ENCODE peak calls at places on chromosomes 11 and 22, in five cellular contexts. E is CD4-positive, CD25-positive, alpha-beta regulatory T cell; F is IMR-90; L is K562; A is cardiac fibroblast. M is an unnamed sample.
A peak's percentile ranks its signal among the peaks of the same experiment; 100 is the strongest.

GRCh38 chr11:74371269-74372039 is 26.8 kb downstream of the PGM2L1 start:
- DNase-seq in E (no peak), F (peak; percentile 80), L (no peak), A (peak; percentile 65), M (peak; percentile 64)

GRCh38 chr11:66333220-66333877 is 2.9 kb downstream of the RIN1 start:
- DNase-seq in E (no peak), F (no peak), L (no peak), A (no peak), M (no peak)

GRCh38 chr11:95536049-95536448 is 253.5 kb downstream of the FAM76B start:
- DNase-seq in E (no peak), F (no peak), L (no peak), A (no peak), M (no peak)

GRCh38 chr11:83181815-83182214 is 11.7 kb upstream of the ANKRD42 start:
- DNase-seq in E (no peak), F (no peak), L (no peak), A (no peak), M (no peak)

GRCh38 chr22:20111045-20111688 is 4.7 kb upstream of the RANBP1 start:
- DNase-seq in E (peak; percentile 24), F (peak; percentile 5), L (peak; percentile 89), A (peak; percentile 42), M (no peak)

GRCh38 chr22:26860233-26860765 is 202.9 kb downstream of the MIAT start:
- DNase-seq in E (no peak), F (no peak), L (no peak), A (no peak), M (no peak)

GRCh38 chr11:91952056-91952455 is 272.6 kb upstream of the FAT3 start:
- DNase-seq in E (no peak), F (no peak), L (no peak), A (no peak), M (no peak)

GRCh38 chr11:130514316-130514715 is 65.9 kb downstream of the ADAMTS15 start:
- DNase-seq in E (no peak), F (peak; percentile 77), L (no peak), A (peak; percentile 34), M (no peak)

GRCh38 chr11:92667446-92668165 is 301.8 kb upstream of the MTNR1B start:
- DNase-seq in E (no peak), F (no peak), L (no peak), A (no peak), M (no peak)

GRCh38 chr11:27282806-27283205 is 80.2 kb downstream of the CCDC34 start:
- DNase-seq in E (no peak), F (no peak), L (peak; percentile 17), A (peak; percentile 45), M (no peak)

GRCh38 chr11:71252434-71252781 is at the start of gene SHANK2:
- DNase-seq in E (no peak), F (no peak), L (no peak), A (no peak), M (no peak)

GRCh38 chr11:130588471-130588870 is 140.0 kb downstream of the ADAMTS15 start:
- DNase-seq in E (no peak), F (no peak), L (no peak), A (no peak), M (no peak)

GRCh38 chr11:60937144-60937527 is 12.9 kb downstream of the TMEM132A start:
- DNase-seq in E (no peak), F (no peak), L (no peak), A (peak; percentile 52), M (no peak)

GRCh38 chr22:37940698-37941376 is 12.6 kb downstream of the C22orf23 start:
- DNase-seq in E (no peak), F (no peak), L (no peak), A (peak; percentile 72), M (no peak)

GRCh38 chr22:49903322-49904039 is 14.8 kb downstream of the ALG12 start:
- DNase-seq in E (no peak), F (no peak), L (no peak), A (no peak), M (no peak)

GRCh38 chr22:37904572-37905533 is 1.2 kb upstream of the MICALL1 start:
- DNase-seq in E (no peak), F (peak; percentile 99), L (peak; percentile 69), A (peak; percentile 100), M (peak; percentile 93)

DNA sequence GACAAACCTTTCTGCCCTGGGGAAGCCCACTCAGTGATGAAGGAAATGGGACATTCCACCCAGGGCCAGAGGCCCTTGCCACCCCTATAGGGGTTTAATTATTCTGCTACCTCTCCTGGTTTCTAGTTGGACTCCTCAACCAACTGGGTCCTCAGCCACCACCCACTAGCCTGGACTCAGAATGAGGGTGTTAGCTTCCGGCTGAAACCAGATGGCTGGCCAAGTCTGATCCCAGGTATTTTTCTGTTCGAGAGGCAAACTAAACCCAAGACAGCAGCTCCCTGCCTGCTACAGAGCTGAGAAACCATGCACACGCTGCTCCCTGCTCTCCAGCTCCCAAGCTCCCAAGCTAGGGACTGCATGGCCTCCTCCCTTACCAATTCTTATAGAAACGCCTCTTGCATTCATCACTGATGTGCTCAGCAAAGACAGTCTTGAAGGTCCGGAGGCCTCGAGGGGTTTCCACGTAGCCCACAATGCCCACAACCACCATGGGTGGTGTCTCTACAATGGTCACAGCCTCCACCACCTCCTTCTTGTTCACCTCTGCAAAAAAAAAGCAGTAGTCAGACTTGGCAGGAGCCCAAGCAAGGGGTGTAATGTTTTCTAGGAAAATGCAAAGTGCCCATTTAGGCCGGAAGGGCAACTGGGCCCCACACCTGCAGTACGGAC is 2.2 kb downstream of the RPL3 start:
- DNase-seq in E (no peak), F (no peak), L (no peak), A (peak; percentile 42), M (no peak)
- H3K4me3 ChIP-seq in E (peak overlapping the region; percentile 83), F (peak overlapping the region; percentile 76), L (peak overlapping the region; percentile 69), A (peak overlapping the region; percentile 76), M (peak overlapping the region; percentile 87)

GRCh38 chr11:115499241-115499799 is 4.9 kb downstream of the CADM1 start:
- DNase-seq in E (no peak), F (no peak), L (no peak), A (no peak), M (no peak)
- H3K4me3 ChIP-seq in E (no peak overlapping the region), F (no peak overlapping the region), L (no peak overlapping the region), A (no peak overlapping the region), M (no peak overlapping the region)

DNA sequence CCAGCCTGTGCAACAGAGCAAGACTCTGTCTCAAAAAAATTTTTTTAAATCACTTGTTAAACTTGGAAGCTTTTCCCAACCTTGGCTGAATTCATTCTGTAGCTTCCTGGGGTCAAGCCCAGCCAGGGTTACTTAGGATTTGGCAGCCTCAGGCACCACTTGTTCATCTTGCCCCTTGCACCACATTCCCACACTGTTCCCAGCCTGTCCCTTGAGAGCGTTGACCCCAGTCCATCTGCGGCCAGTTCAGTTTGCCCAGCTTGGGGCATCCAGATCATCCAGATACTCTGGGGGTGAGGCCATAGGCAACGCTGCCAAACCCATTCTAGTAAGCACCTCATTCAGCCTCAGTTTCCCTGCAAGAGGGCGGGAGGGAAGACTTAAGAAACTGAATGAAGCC is 8.7 kb upstream of the THRSP start:
- DNase-seq in E (no peak), F (no peak), L (no peak), A (no peak), M (no peak)
- H3K4me3 ChIP-seq in E (no peak overlapping the region), F (no peak overlapping the region), L (no peak overlapping the region), A (no peak overlapping the region), M (no peak overlapping the region)

DNA sequence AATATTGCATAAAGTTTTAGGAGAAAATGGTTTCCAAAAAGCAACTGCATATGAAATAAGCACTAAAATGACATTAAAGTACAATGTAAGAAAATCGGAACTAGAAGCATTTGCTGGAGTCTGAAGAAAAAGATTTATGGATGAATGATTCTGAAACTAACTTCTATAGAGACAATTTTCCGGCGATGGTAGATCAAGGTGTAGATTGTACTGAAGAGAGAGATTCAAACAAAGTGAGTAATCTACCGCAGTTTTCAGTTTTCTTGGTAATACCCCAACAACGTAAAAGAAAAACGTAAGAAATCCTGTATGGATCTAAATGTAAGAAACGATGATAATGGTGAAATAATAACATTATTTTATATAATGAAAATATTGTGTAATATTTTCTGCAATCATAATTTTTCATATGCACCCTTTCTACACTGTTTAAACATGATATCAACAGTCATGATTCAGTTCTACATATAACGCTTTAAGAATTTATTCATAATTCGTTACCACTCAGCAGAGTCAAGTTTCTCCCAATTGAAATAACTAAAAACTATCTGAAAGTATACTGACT is 1.8 kb upstream of the CDPF1 start:
- DNase-seq in E (no peak), F (no peak), L (no peak), A (no peak), M (no peak)
- H3K4me3 ChIP-seq in E (peak overlapping the region; percentile 48), F (no peak overlapping the region), L (peak overlapping the region; percentile 71), A (no peak overlapping the region), M (no peak overlapping the region)

GRCh38 chr11:131802416-131802815 is 432.0 kb downstream of the NTM start:
- DNase-seq in E (no peak), F (no peak), L (no peak), A (no peak), M (no peak)
- H3K4me3 ChIP-seq in E (no peak overlapping the region), F (no peak overlapping the region), L (no peak overlapping the region), A (no peak overlapping the region), M (no peak overlapping the region)

DNA sequence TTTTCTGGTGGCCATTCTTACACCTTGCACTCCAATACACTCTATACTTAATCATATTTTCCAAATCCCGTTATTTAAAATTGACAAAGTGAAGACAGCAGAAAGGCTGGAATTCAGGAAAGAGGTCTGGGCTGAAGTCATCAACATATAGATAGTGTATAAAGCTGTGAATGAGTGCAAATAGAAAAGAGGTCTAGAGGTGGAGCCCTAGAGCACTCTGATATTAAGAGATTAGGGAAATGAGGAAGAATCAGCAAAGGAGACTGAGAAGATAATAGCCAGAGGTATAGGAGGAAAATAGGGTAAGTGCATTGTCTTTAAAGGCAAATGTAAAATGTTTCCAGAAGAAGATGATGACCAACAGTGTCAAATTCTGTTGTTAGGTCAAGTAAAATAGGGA is 7.9 kb downstream of the CTR9 start:
- DNase-seq in E (no peak), F (no peak), L (peak; percentile 19), A (no peak), M (no peak)
- H3K4me3 ChIP-seq in E (no peak overlapping the region), F (no peak overlapping the region), L (no peak overlapping the region), A (no peak overlapping the region), M (no peak overlapping the region)